ENCODE peak calls at places on chromosomes 7 and 10, in five cellular contexts. B is NCI-H1417 treated with DMSO at 0.1 percent for 48 hours, I is neuronal stem cell, Y is activated T-cell treated with anti-CD3 and anti-CD28 coated beads for 1 hour, J is Ammon's horn. A is an unnamed sample.

GRCh38 chr7:2006921-2007381 is 225.8 kb downstream of the MAD1L1 start:
- DNase-seq in B (no peak), J (no peak), Y (no peak), I (no peak), A (no peak)

GRCh38 chr10:79445217-79445707 is at the start of gene ZCCHC24:
- DNase-seq in I (no peak), B (no peak), J (no peak), Y (no peak), A (no peak)

GRCh38 chr10:106877574-106877973 is 286.9 kb downstream of the SORCS1 start:
- DNase-seq in Y (no peak), J (no peak), B (no peak), I (no peak), A (no peak)

GRCh38 chr7:142063551-142064442 is 47.7 kb upstream of the MGAM2 start:
- DNase-seq in Y (no peak), I (no peak), J (peak), B (no peak), A (no peak)

GRCh38 chr10:4470231-4470840 is 355.7 kb upstream of the AKR1E2 start:
- DNase-seq in I (no peak), J (no peak), Y (no peak), B (no peak), A (no peak)

GRCh38 chr7:94803821-94804220 is 103.6 kb upstream of the PPP1R9A start:
- DNase-seq in I (no peak), B (no peak), J (no peak), Y (no peak), A (no peak)

GRCh38 chr7:9939171-9939570 is 1034.5 kb upstream of the PHF14 start:
- DNase-seq in Y (no peak), J (no peak), B (no peak), I (no peak), A (no peak)

GRCh38 chr7:83475403-83475802 is 173.5 kb downstream of the SEMA3E start:
- DNase-seq in I (no peak), Y (no peak), B (no peak), J (no peak), A (no peak)

GRCh38 chr7:131090188-131090587 is 237.5 kb upstream of the MKLN1 start:
- DNase-seq in J (no peak), I (no peak), Y (no peak), B (no peak), A (no peak)

GRCh38 chr7:36372156-36372555 is 17.5 kb upstream of the ANLN start:
- DNase-seq in I (no peak), J (no peak), Y (no peak), B (no peak), A (no peak)

GRCh38 chr7:2373124-2373556 is 18.5 kb downstream of the EIF3B start:
- DNase-seq in I (no peak), J (no peak), Y (no peak), B (no peak), A (no peak)